ENCODE peak calls at places on chromosomes 13 and 19, in six cellular contexts. P is uterus; U is fibroblast of lung; J is naive thymus-derived CD4-positive, alpha-beta T cell; D is cardiac muscle cell; E is tibial artery. Z is an unnamed sample.

GRCh38 chr19:13207237-13208130 is 57.3 kb downstream of the IER2 start:
- DNase-seq in P (peak; percentile 41), U (no peak), J (no peak), D (peak; percentile 35), E (no peak), Z (no peak)

GRCh38 chr19:3125900-3126524 is 9.8 kb upstream of the GNA15 start:
- DNase-seq in P (peak; percentile 43), U (peak; percentile 14), J (peak; percentile 32), D (peak; percentile 53), E (no peak), Z (peak; percentile 55)

GRCh38 chr13:35926859-35927530 is 204.2 kb downstream of the DCLK1 start:
- DNase-seq in P (peak; percentile 61), U (peak; percentile 53), J (no peak), D (peak; percentile 17), E (no peak), Z (no peak)

GRCh38 chr19:43504426-43505185 is at the start of gene PHLDB3:
- DNase-seq in P (peak; percentile 32), U (no peak), J (no peak), D (peak; percentile 26), E (no peak), Z (no peak)

GRCh38 chr13:50810998-50811397 is 32.5 kb downstream of the DLEU7 start:
- DNase-seq in P (no peak), U (no peak), J (no peak), D (no peak), E (no peak), Z (no peak)

GRCh38 chr13:99965329-99966000 is 6.1 kb downstream of the ZIC5 start:
- DNase-seq in P (no peak), U (no peak), J (no peak), D (no peak), E (no peak), Z (no peak)

GRCh38 chr19:56639217-56639616 is 3.7 kb upstream of the SMIM17 start:
- DNase-seq in P (no peak), U (peak; percentile 6), J (no peak), D (peak; percentile 8), E (no peak), Z (peak; percentile 9)

GRCh38 chr19:52658595-52658994 is 20.4 kb upstream of the ZNF83 start:
- DNase-seq in P (no peak), U (no peak), J (no peak), D (no peak), E (no peak), Z (no peak)

GRCh38 chr13:102550507-102550906 is 46.3 kb upstream of the TPP2 start:
- DNase-seq in P (no peak), U (no peak), J (no peak), D (no peak), E (no peak), Z (no peak)

GRCh38 chr13:27341616-27342015 is 71.0 kb downstream of the RASL11A start:
- DNase-seq in P (peak; percentile 30), U (no peak), J (no peak), D (peak; percentile 11), E (no peak), Z (no peak)

GRCh38 chr13:33590936-33591335 is 227.0 kb upstream of the RFC3 start:
- DNase-seq in P (no peak), U (no peak), J (no peak), D (no peak), E (no peak), Z (no peak)

GRCh38 chr19:7226749-7227148 is 67.5 kb downstream of the INSR start:
- DNase-seq in P (no peak), U (no peak), J (no peak), D (peak; percentile 37), E (no peak), Z (no peak)

GRCh38 chr13:113410472-113411201 is 42.7 kb downstream of the ADPRHL1 start:
- DNase-seq in P (no peak), U (peak; percentile 91), J (no peak), D (no peak), E (peak; percentile 61), Z (no peak)

GRCh38 chr19:31257025-31257424 is 92.2 kb downstream of the TSHZ3 start:
- DNase-seq in P (no peak), U (no peak), J (no peak), D (no peak), E (no peak), Z (no peak)

GRCh38 chr13:108178105-108178504 is 37.2 kb downstream of the LIG4 start:
- DNase-seq in P (no peak), U (no peak), J (no peak), D (no peak), E (no peak), Z (no peak)

GRCh38 chr13:101779147-101779546 is 326.7 kb downstream of the ITGBL1 start:
- DNase-seq in P (no peak), U (no peak), J (no peak), D (no peak), E (no peak), Z (no peak)

GRCh38 chr13:60242231-60242630 is 78.5 kb upstream of the DIAPH3 start:
- DNase-seq in P (no peak), U (no peak), J (no peak), D (no peak), E (no peak), Z (no peak)

GRCh38 chr13:51222510-51223283 is 499 bp downstream of the FAM124A start:
- DNase-seq in P (no peak), U (no peak), J (no peak), D (no peak), E (no peak), Z (peak; percentile 18)

GRCh38 chr19:11023016-11023415 is 62.2 kb downstream of the SMARCA4 start:
- DNase-seq in P (no peak), U (no peak), J (no peak), D (no peak), E (no peak), Z (no peak)

GRCh38 chr13:31204592-31204991 is 4.8 kb downstream of the B3GLCT start:
- DNase-seq in P (peak; percentile 43), U (peak; percentile 44), J (no peak), D (peak; percentile 61), E (no peak), Z (no peak)

GRCh38 chr19:2561895-2562294 is 86.0 kb downstream of the GADD45B start:
- DNase-seq in P (no peak), U (no peak), J (peak; percentile 58), D (no peak), E (no peak), Z (peak; percentile 26)

GRCh38 chr13:112071011-112071901 is 4.3 kb downstream of the SOX1 start:
- DNase-seq in P (no peak), U (no peak), J (no peak), D (no peak), E (no peak), Z (no peak)

GRCh38 chr19:22609630-22610029 is 24.5 kb upstream of the ZNF492 start:
- DNase-seq in P (no peak), U (no peak), J (no peak), D (no peak), E (peak; percentile 8), Z (no peak)

GRCh38 chr19:38388310-38389100 is at the start of gene SPRED3:
- DNase-seq in P (no peak), U (peak; percentile 70), J (no peak), D (peak; percentile 62), E (no peak), Z (no peak)

GRCh38 chr19:406121-406711 is 2.7 kb downstream of the C2CD4C start:
- DNase-seq in P (no peak), U (no peak), J (no peak), D (no peak), E (no peak), Z (no peak)

GRCh38 chr19:31254611-31255010 is 94.6 kb downstream of the TSHZ3 start:
- DNase-seq in P (no peak), U (no peak), J (no peak), D (no peak), E (no peak), Z (no peak)

GRCh38 chr19:41940443-41941409 is 12.5 kb upstream of the ERFL start:
- DNase-seq in P (no peak), U (no peak), J (no peak), D (no peak), E (no peak), Z (no peak)

GRCh38 chr19:43782689-43783231 is 2.0 kb upstream of the KCNN4 start:
- DNase-seq in P (no peak), U (no peak), J (no peak), D (no peak), E (no peak), Z (no peak)

GRCh38 chr19:9768175-9769112 is at the start of gene ZNF846:
- DNase-seq in P (peak; percentile 92), U (peak; percentile 97), J (peak; percentile 88), D (peak; percentile 98), E (peak; percentile 91), Z (peak; percentile 92)
- H3K4me3 ChIP-seq in P (peak within 1 kb of the TSS; percentile 83), U (peak within 1 kb of the TSS; percentile 94), J (peak within 1 kb of the TSS; percentile 95), D (peak within 1 kb of the TSS; percentile 78), E (peak within 1 kb of the TSS; percentile 70), Z (peak within 1 kb of the TSS; percentile 82)

GRCh38 chr19:5838437-5839311 is 828 bp downstream of the FUT6 start:
- DNase-seq in P (no peak), U (no peak), J (no peak), D (no peak), E (no peak), Z (no peak)
- H3K4me3 ChIP-seq in P (no peak overlapping the region), U (no peak overlapping the region), J (no peak overlapping the region), D (no peak overlapping the region), E (no peak overlapping the region), Z (no peak overlapping the region)

GRCh38 chr13:52850396-52851152 is 2.1 kb upstream of the PCDH8 start:
- DNase-seq in P (peak; percentile 26), U (peak; percentile 48), J (no peak), D (peak; percentile 79), E (peak; percentile 53), Z (no peak)
- H3K4me3 ChIP-seq in P (peak overlapping the region; percentile 69), U (peak overlapping the region; percentile 60), J (peak overlapping the region; percentile 43), D (peak overlapping the region; percentile 39), E (peak overlapping the region; percentile 70), Z (no peak overlapping the region)

GRCh38 chr19:55077106-55077505 is 1.4 kb downstream of the EPS8L1 start:
- DNase-seq in P (no peak), U (no peak), J (no peak), D (no peak), E (no peak), Z (no peak)

GRCh38 chr19:55078996-55079395 is 3.3 kb downstream of the EPS8L1 start:
- DNase-seq in P (no peak), U (no peak), J (no peak), D (no peak), E (no peak), Z (no peak)

GRCh38 chr19:55071913-55072312 is 3.8 kb upstream of the EPS8L1 start:
- DNase-seq in P (no peak), U (no peak), J (no peak), D (no peak), E (no peak), Z (no peak)

GRCh38 chr19:55076321-55076720 is 652 bp downstream of the EPS8L1 start:
- DNase-seq in P (no peak), U (no peak), J (no peak), D (no peak), E (no peak), Z (no peak)

DNA sequence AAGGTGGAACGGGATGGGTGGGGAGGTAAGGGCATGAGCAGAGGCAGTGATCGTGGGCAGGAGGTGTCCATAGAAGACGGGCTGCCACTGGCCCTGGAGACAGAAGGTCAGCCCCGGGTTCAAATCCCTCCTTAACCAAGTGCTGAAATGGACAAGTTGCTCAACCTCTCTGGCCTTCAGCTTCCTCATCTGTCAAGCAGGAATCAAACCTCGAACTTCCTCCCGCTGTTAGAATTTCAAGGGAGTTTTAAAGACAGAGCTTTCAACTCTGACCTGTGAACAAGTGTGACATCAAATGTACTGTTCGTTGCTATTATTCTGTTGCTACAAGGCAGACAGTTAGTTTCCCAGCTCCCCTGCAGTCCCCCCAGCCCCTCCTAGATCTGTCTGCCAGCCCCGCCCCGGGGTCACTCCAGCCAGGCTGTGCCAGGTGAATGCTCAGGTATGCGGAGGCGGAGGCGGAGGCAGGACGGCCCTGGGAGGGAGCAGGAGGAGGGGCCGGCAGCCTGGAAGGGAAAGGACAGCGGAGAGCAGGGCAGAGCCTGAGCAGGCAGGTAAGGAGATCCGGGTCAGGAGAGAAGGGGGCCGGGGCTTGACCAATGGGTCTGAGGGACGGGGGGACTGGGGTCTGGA is at the start of gene EPS8L1:
- DNase-seq in P (no peak), U (no peak), J (no peak), D (no peak), E (no peak), Z (no peak)
- H3K4me3 ChIP-seq in P (no peak within 1 kb of the TSS), U (no peak within 1 kb of the TSS), J (no peak within 1 kb of the TSS), D (no peak within 1 kb of the TSS), E (no peak within 1 kb of the TSS), Z (no peak within 1 kb of the TSS)